ENCODE peak calls at places on chromosomes 2 and 18, in nine cellular contexts. G is PC-3, M is fibroblast of lung, R is neuronal stem cell, T is SK-N-SH, H is IMR-90, O is PC-9, Q is GM12878, B is keratinocyte. D is an unnamed sample.

GRCh38 chr2:74497777-74498499 is 1.5 kb downstream of the LBX2 start:
- DNase-seq in G (no peak), M (no peak), R (no peak), T (peak), H (no peak), O (peak), Q (no peak), B (no peak), D (no peak)

GRCh38 chr2:41194235-41194634 is 742.3 kb upstream of the SLC8A1 start:
- DNase-seq in G (peak), M (peak), R (no peak), T (peak), H (peak), O (no peak), Q (no peak), B (no peak), D (no peak)

GRCh38 chr2:199744676-199745075 is 106.3 kb downstream of the FTCDNL1 start:
- DNase-seq in G (no peak), M (no peak), R (no peak), T (no peak), H (no peak), O (no peak), Q (no peak), B (no peak), D (no peak)

GRCh38 chr18:61731693-61732376 is 161.0 kb downstream of the RNF152 start:
- DNase-seq in G (no peak), M (peak), R (no peak), T (no peak), H (no peak), O (no peak), Q (no peak), B (no peak), D (no peak)

GRCh38 chr2:46268986-46269385 is 28.2 kb upstream of the EPAS1 start:
- DNase-seq in G (no peak), M (peak), R (no peak), T (no peak), H (peak), O (no peak), Q (no peak), B (no peak), D (no peak)

GRCh38 chr2:47309952-47310800 is 92.8 kb upstream of the MSH2 start:
- DNase-seq in G (no peak), M (peak), R (no peak), T (no peak), H (peak), O (peak), Q (peak), B (no peak), D (no peak)

GRCh38 chr2:179860255-179861026 is 971 bp downstream of the ZNF385B start:
- DNase-seq in G (no peak), M (no peak), R (no peak), T (peak), H (no peak), O (no peak), Q (no peak), B (no peak), D (no peak)

GRCh38 chr18:961644-962355 is 57.1 kb downstream of the ADCYAP1 start:
- DNase-seq in G (peak), M (peak), R (peak), T (peak), H (peak), O (no peak), Q (no peak), B (no peak), D (no peak)

GRCh38 chr2:229674830-229675530 is 39.4 kb downstream of the DNER start:
- DNase-seq in G (peak), M (no peak), R (no peak), T (no peak), H (no peak), O (no peak), Q (no peak), B (no peak), D (no peak)

GRCh38 chr2:202237787-202238233 is 587 bp downstream of the SUMO1 start:
- DNase-seq in G (peak), M (peak), R (peak), T (peak), H (peak), O (no peak), Q (no peak), B (no peak), D (peak)

GRCh38 chr18:61635901-61636528 is 256.8 kb downstream of the RNF152 start:
- DNase-seq in G (peak), M (peak), R (peak), T (peak), H (peak), O (no peak), Q (no peak), B (no peak), D (peak)

GRCh38 chr2:60285476-60286316 is 267.8 kb downstream of the BCL11A start:
- DNase-seq in G (no peak), M (no peak), R (no peak), T (no peak), H (no peak), O (no peak), Q (no peak), B (no peak), D (peak)

GRCh38 chr2:6325616-6326015 is 540.1 kb downstream of the CMPK2 start:
- DNase-seq in G (no peak), M (no peak), R (peak), T (no peak), H (no peak), O (no peak), Q (no peak), B (no peak), D (no peak)

DNA sequence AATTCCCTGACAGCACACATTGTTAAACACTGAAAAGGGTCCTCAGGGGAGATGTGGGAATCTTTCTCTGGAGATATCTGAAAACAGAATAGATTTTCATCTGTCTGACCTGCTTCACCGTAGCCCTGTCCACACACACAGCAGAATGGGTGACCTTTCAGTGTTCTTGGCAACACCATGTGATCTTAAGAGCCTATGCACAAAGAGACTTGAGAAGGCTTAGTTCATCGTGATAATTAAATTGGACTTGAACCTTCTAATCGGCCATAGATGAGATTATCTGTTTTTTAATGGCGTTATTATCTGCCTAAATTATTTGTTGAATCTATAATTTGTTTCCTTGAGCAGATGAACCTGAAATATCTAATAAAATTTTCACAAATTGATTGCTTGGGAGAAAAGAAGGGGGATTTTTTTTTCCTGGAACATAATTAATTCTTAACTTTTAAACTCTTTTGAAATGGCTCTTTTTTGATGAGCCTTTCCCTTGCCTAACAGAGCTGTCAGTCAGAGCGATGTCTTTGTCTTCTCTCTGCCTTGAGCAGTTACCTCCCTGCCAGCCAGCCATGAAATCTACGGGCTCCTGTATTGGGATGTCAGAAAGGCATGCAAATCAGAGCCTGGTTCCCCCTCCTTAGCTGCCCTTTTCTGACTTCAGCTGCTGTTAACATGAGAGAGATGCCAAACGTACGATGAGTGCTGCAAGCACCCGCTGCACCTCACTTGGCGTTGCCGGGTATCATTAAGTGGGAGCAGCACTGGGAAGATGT is 131.7 kb upstream of the BOD1L2 start:
- DNase-seq in G (no peak), M (no peak), R (peak), T (no peak), H (no peak), O (no peak), Q (no peak), B (no peak), D (no peak)
- H3K4me2 ChIP-seq in G (no peak), M (no peak), R (no peak), T (no peak), H (no peak), O (no peak), Q (no peak), B (no peak), D (no peak)

DNA sequence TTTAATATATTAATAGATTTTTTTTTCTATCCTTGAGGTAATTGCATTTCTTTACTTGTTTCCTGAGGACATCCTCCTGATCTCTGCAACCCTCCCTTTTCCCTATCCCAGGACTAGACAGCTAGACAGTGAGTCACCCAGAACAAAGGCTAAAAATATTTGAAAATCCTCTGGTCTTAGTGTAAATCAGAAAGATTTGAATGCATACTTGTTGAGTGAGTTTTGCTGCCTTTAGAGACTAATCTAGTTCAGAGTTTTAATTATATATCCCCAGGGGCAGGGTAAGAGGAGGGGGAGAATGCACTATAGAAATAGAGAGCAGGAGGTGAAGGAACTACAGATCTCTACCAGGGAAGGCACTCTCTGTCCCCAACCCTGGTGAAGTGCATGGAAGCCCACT is 202.3 kb upstream of the TCF4 start:
- DNase-seq in G (peak), M (peak), R (no peak), T (no peak), H (peak), O (peak), Q (no peak), B (peak), D (peak)
- H3K4me2 ChIP-seq in G (peak), M (no peak), R (no peak), T (peak), H (peak), O (no peak), Q (no peak), B (peak), D (peak)

GRCh38 chr2:2664989-2665833 is 334.1 kb upstream of the MYT1L start:
- DNase-seq in G (peak), M (peak), R (no peak), T (no peak), H (peak), O (no peak), Q (no peak), B (no peak), D (no peak)
- H3K4me2 ChIP-seq in G (peak), M (no peak), R (no peak), T (no peak), H (no peak), O (no peak), Q (no peak), B (no peak), D (no peak)

GRCh38 chr18:63824220-63824525 is 49.0 kb downstream of the SERPINB7 start:
- DNase-seq in G (no peak), M (no peak), R (no peak), T (no peak), H (no peak), O (no peak), Q (no peak), B (no peak), D (no peak)

GRCh38 chr18:63831080-63831788 is 56.0 kb downstream of the SERPINB7 start:
- DNase-seq in G (peak), M (peak), R (no peak), T (no peak), H (peak), O (no peak), Q (no peak), B (peak), D (peak)

GRCh38 chr18:63829886-63830285 is 54.7 kb downstream of the SERPINB7 start:
- DNase-seq in G (peak), M (no peak), R (no peak), T (no peak), H (peak), O (no peak), Q (no peak), B (no peak), D (no peak)

GRCh38 chr18:63832470-63832869 is 55.0 kb upstream of the SERPINB2 start:
- DNase-seq in G (peak), M (peak), R (no peak), T (no peak), H (peak), O (peak), Q (no peak), B (peak), D (peak)

GRCh38 chr18:63828120-63828519 is 52.9 kb downstream of the SERPINB7 start:
- DNase-seq in G (no peak), M (no peak), R (no peak), T (no peak), H (no peak), O (no peak), Q (no peak), B (no peak), D (no peak)
- H3K4me2 ChIP-seq in G (no peak), M (no peak), R (no peak), T (peak), H (peak), O (no peak), Q (no peak), B (no peak), D (no peak)

GRCh38 chr2:16012029-16012596 is 71.8 kb downstream of the MYCN start:
- DNase-seq in G (no peak), M (no peak), R (no peak), T (no peak), H (no peak), O (no peak), Q (no peak), B (no peak), D (no peak)
- H3K4me2 ChIP-seq in G (no peak), M (no peak), R (no peak), T (no peak), H (no peak), O (peak), Q (no peak), B (no peak), D (no peak)

DNA sequence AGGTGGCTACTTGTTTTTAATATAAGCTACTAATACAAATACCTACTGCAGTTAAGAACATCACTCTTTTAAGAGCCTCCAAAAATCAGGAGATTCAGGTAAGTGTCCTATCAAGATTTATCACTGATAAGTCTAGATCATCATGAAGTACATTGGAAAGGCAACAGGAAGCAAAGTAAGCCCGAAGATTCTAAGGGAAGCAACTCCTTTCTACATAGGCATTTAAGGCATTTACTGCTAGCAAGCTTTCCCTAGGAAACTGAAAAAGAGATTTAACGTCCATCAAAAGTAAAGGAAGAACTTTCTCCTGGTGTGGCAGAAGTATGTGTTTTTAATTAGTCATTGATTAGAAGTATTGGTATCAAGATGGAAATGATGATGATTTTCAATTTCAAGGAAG is 3.7 kb downstream of the STK17B start:
- DNase-seq in G (no peak), M (peak), R (no peak), T (no peak), H (no peak), O (no peak), Q (no peak), B (no peak), D (no peak)
- H3K4me2 ChIP-seq in G (peak), M (peak), R (no peak), T (peak), H (peak), O (peak), Q (peak), B (peak), D (peak)

DNA sequence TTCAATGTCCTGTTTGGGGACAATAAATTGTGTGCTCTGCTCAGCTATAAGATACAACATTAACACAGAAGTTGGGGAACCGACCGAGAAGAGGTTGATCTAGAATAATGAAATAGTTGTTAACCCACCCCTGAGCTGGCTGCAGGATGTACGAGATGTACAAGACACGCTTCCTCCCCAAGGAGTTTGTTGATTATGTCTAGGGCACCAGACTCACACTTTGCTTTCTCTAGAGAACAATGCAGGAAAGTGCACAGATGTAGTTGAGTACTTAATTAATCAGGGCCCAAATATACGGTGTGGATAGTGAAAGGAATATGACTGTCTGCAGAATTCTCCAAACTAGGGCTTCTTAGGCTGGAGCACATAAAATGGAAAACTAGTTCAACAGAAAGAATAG is 415.2 kb upstream of the TNP1 start:
- DNase-seq in G (no peak), M (no peak), R (no peak), T (no peak), H (no peak), O (no peak), Q (no peak), B (no peak), D (no peak)
- H3K4me2 ChIP-seq in G (no peak), M (no peak), R (no peak), T (no peak), H (no peak), O (no peak), Q (no peak), B (no peak), D (no peak)

GRCh38 chr2:99576775-99577174 is 87.0 kb upstream of the REV1 start:
- DNase-seq in G (no peak), M (no peak), R (no peak), T (no peak), H (no peak), O (no peak), Q (no peak), B (no peak), D (no peak)
- H3K4me2 ChIP-seq in G (no peak), M (no peak), R (no peak), T (no peak), H (no peak), O (no peak), Q (no peak), B (no peak), D (no peak)

DNA sequence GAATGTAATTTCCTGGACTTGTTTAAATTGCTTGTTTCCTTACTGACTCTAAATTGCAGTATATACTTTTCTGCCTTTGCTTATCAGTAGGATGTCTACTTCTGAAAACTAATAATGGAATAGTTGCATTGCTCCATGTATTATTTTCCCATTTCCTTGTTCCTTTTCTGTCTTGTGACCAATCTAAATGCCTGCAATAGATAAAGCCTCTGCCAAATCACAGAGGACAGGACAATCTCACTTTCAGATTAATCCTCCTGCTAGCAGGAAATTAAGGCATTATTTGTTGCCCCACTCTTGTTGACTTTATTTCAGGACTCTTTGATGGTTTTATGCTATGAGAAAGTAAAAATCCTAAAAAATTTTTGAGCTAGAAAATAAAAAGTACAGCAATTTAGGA is 4.7 kb upstream of the ESCO1 start:
- DNase-seq in G (no peak), M (no peak), R (no peak), T (no peak), H (no peak), O (no peak), Q (no peak), B (no peak), D (no peak)
- H3K4me2 ChIP-seq in G (no peak), M (no peak), R (no peak), T (peak), H (peak), O (no peak), Q (peak), B (no peak), D (no peak)